ENCODE peak calls at places on chromosomes 7 and 10, in six cellular contexts. One of them, this sample, is unnamed.

GRCh38 chr7:106968160-106968559 is 76.3 kb upstream of the PRKAR2B start:
- DNase-seq in left ventricle myocardium inferior: no peak
- DNase-seq in tibial artery: no peak
- DNase-seq in kidney: no peak
- DNase-seq in neural progenitor cell: no peak
- DNase-seq in thoracic aorta: no peak
- DNase-seq in this sample: no peak

GRCh38 chr10:35011771-35012191 is 78.4 kb downstream of the CUL2 start:
- DNase-seq in thoracic aorta: no peak
- DNase-seq in left ventricle myocardium inferior: no peak
- DNase-seq in kidney: no peak
- DNase-seq in tibial artery: no peak
- DNase-seq in neural progenitor cell: no peak
- DNase-seq in this sample: no peak

GRCh38 chr7:11748884-11749283 is 83.1 kb downstream of the THSD7A start:
- DNase-seq in left ventricle myocardium inferior: no peak
- DNase-seq in kidney: no peak
- DNase-seq in thoracic aorta: no peak
- DNase-seq in tibial artery: no peak
- DNase-seq in neural progenitor cell: no peak
- DNase-seq in this sample: no peak

GRCh38 chr7:64885520-64886240 is 17.4 kb upstream of the ZNF273 start:
- DNase-seq in neural progenitor cell: no peak
- DNase-seq in left ventricle myocardium inferior: no peak
- DNase-seq in thoracic aorta: no peak
- DNase-seq in tibial artery: no peak
- DNase-seq in kidney: no peak
- DNase-seq in this sample: no peak

GRCh38 chr7:104967088-104967487 is 46.9 kb upstream of the KMT2E start:
- DNase-seq in left ventricle myocardium inferior: no peak
- DNase-seq in kidney: no peak
- DNase-seq in neural progenitor cell: no peak
- DNase-seq in tibial artery: no peak
- DNase-seq in thoracic aorta: no peak
- DNase-seq in this sample: no peak

GRCh38 chr7:137898839-137899681 is 52.3 kb upstream of the DGKI start:
- DNase-seq in tibial artery: peak; percentile 90
- DNase-seq in neural progenitor cell: peak; percentile 88
- DNase-seq in left ventricle myocardium inferior: peak; percentile 84
- DNase-seq in kidney: peak; percentile 90
- DNase-seq in thoracic aorta: peak; percentile 55
- DNase-seq in this sample: peak; percentile 87

GRCh38 chr10:124603376-124604213 is 140.6 kb downstream of the FAM53B start:
- DNase-seq in thoracic aorta: no peak
- DNase-seq in kidney: peak; percentile 59
- DNase-seq in neural progenitor cell: no peak
- DNase-seq in tibial artery: no peak
- DNase-seq in left ventricle myocardium inferior: no peak
- DNase-seq in this sample: no peak

GRCh38 chr7:130937016-130937415 is 203.0 kb upstream of the KLF14 start:
- DNase-seq in thoracic aorta: no peak
- DNase-seq in neural progenitor cell: no peak
- DNase-seq in left ventricle myocardium inferior: no peak
- DNase-seq in kidney: no peak
- DNase-seq in tibial artery: no peak
- DNase-seq in this sample: no peak

GRCh38 chr7:74272305-74273038 is 16.7 kb upstream of the CLIP2 start:
- DNase-seq in neural progenitor cell: no peak
- DNase-seq in left ventricle myocardium inferior: peak; percentile 75
- DNase-seq in tibial artery: peak; percentile 73
- DNase-seq in thoracic aorta: peak; percentile 43
- DNase-seq in kidney: peak; percentile 95
- DNase-seq in this sample: peak; percentile 88

GRCh38 chr10:115814542-115814941 is 458.5 kb downstream of the GFRA1 start:
- DNase-seq in left ventricle myocardium inferior: no peak
- DNase-seq in thoracic aorta: no peak
- DNase-seq in kidney: no peak
- DNase-seq in neural progenitor cell: no peak
- DNase-seq in tibial artery: no peak
- DNase-seq in this sample: no peak

GRCh38 chr10:28881483-28881882 is 204.2 kb downstream of the BAMBI start:
- DNase-seq in left ventricle myocardium inferior: no peak
- DNase-seq in tibial artery: no peak
- DNase-seq in thoracic aorta: no peak
- DNase-seq in kidney: no peak
- DNase-seq in neural progenitor cell: no peak
- DNase-seq in this sample: no peak

GRCh38 chr10:28878236-28878970 is 201.1 kb downstream of the BAMBI start:
- DNase-seq in tibial artery: no peak
- DNase-seq in left ventricle myocardium inferior: no peak
- DNase-seq in neural progenitor cell: no peak
- DNase-seq in kidney: no peak
- DNase-seq in thoracic aorta: no peak
- DNase-seq in this sample: no peak

GRCh38 chr10:28883741-28884443 is 206.6 kb downstream of the BAMBI start:
- DNase-seq in thoracic aorta: no peak
- DNase-seq in left ventricle myocardium inferior: no peak
- DNase-seq in kidney: no peak
- DNase-seq in tibial artery: no peak
- DNase-seq in neural progenitor cell: no peak
- DNase-seq in this sample: no peak

GRCh38 chr10:28880551-28880950 is 203.2 kb downstream of the BAMBI start:
- DNase-seq in neural progenitor cell: no peak
- DNase-seq in thoracic aorta: no peak
- DNase-seq in kidney: no peak
- DNase-seq in left ventricle myocardium inferior: no peak
- DNase-seq in tibial artery: no peak
- DNase-seq in this sample: no peak

DNA sequence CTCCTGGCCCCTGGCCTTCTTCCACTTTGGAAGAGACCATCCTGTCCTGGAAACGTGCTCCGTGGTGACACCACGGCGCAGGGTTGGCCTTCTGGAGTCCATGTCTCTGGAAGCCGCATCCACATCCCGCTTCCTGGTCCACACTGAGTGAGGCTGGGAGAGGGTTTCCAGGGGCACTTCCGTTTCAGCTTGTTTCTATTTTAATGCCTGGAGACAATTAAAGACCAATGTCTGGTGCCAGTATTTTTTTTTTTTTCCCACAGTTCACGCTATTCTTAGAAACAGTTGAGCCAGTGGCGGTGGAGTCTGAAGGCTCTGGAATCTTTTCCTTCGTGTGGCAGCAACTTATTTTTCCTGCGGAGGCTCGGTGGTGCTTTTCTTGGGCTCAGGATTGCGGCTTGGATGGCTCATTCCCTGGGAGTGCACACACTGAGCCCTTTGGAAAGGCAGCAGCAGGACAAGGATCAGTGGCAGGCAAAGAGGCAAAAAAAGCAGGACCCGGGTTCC is 202.6 kb downstream of the BAMBI start:
- DNase-seq in thoracic aorta: no peak
- DNase-seq in left ventricle myocardium inferior: peak; percentile 20
- DNase-seq in neural progenitor cell: peak; percentile 31
- DNase-seq in kidney: peak; percentile 77
- DNase-seq in tibial artery: no peak
- DNase-seq in this sample: no peak
- TF ChIP-seq CTCF in thoracic aorta: no peak
- TF ChIP-seq CTCF in left ventricle myocardium inferior: no peak
- TF ChIP-seq CTCF in neural progenitor cell: no peak
- TF ChIP-seq CTCF in kidney: no peak
- TF ChIP-seq CTCF in tibial artery: no peak
- TF ChIP-seq CTCF in this sample: no peak

GRCh38 chr7:157793973-157794763 is 457.4 kb downstream of the DNAJB6 start:
- DNase-seq in left ventricle myocardium inferior: no peak
- DNase-seq in thoracic aorta: no peak
- DNase-seq in neural progenitor cell: peak; percentile 65
- DNase-seq in tibial artery: no peak
- DNase-seq in kidney: peak; percentile 5
- DNase-seq in this sample: no peak

GRCh38 chr7:157794764-157795101 is 457.9 kb downstream of the DNAJB6 start:
- DNase-seq in kidney: peak; percentile 15
- DNase-seq in thoracic aorta: no peak
- DNase-seq in left ventricle myocardium inferior: no peak
- DNase-seq in tibial artery: no peak
- DNase-seq in neural progenitor cell: no peak
- DNase-seq in this sample: no peak

GRCh38 chr7:157795199-157795598 is 458.4 kb downstream of the DNAJB6 start:
- DNase-seq in neural progenitor cell: no peak
- DNase-seq in left ventricle myocardium inferior: no peak
- DNase-seq in kidney: peak; percentile 30
- DNase-seq in thoracic aorta: no peak
- DNase-seq in tibial artery: no peak
- DNase-seq in this sample: no peak

GRCh38 chr7:157796846-157797245 is 460.0 kb downstream of the DNAJB6 start:
- DNase-seq in kidney: peak; percentile 20
- DNase-seq in left ventricle myocardium inferior: no peak
- DNase-seq in thoracic aorta: no peak
- DNase-seq in neural progenitor cell: no peak
- DNase-seq in tibial artery: no peak
- DNase-seq in this sample: no peak

DNA sequence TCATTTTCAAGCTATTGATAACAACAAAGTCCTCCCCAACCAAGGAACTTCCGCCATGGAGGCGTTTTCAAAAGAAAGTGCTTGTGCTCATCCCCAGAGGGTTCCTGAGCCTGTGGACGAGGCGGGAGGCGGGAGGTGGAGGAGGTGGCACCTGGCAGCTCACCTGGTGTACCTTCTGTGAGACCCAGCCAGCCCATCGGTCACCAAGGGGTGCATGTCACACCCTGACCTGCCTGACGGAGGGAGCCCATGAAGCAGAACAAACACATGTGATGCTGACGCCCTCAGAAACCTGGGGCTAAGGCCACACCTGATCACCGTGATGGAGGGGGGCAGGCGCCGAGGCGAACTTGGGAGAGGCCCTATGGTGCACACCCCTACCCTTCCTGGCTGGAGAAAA is 458.8 kb downstream of the DNAJB6 start:
- DNase-seq in thoracic aorta: no peak
- DNase-seq in left ventricle myocardium inferior: no peak
- DNase-seq in kidney: peak; percentile 59
- DNase-seq in neural progenitor cell: no peak
- DNase-seq in tibial artery: no peak
- DNase-seq in this sample: no peak
- H3K4me1 ChIP-seq in thoracic aorta: no peaks in the 10 kb centered on the region
- H3K4me1 ChIP-seq in left ventricle myocardium inferior: no peaks in the 10 kb centered on the region
- H3K4me1 ChIP-seq in kidney: no peaks in the 10 kb centered on the region
- H3K4me1 ChIP-seq in neural progenitor cell: peaks cover 10% of the 10 kb centered on the region
- H3K4me1 ChIP-seq in tibial artery: no peaks in the 10 kb centered on the region
- H3K4me1 ChIP-seq in this sample: no peaks in the 10 kb centered on the region

DNA sequence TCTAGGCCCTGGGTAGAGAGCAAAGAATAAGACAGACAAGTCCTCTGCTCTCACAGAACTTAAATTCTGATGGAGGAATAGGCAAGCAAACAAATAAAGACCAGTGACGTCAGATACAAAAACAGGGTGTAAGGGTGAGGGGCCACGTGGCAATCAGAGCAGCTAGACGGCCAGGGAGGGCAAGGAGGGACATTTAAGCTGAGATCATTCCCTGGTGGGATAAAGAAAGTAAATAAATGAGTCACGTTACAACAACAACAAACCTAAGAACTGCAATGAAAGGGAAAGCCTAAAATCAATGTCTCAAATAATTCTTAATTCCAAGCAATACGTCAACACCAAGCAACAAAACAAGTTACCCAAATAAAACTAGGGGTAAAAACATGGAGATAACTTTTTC is 21.8 kb downstream of the STN1 start:
- DNase-seq in left ventricle myocardium inferior: no peak
- DNase-seq in thoracic aorta: no peak
- DNase-seq in kidney: no peak
- DNase-seq in neural progenitor cell: no peak
- DNase-seq in tibial artery: no peak
- DNase-seq in this sample: no peak
- H3K27ac ChIP-seq in left ventricle myocardium inferior: peak overlapping the region; percentile 90
- H3K27ac ChIP-seq in thoracic aorta: peak overlapping the region; percentile 10
- H3K27ac ChIP-seq in kidney: peak overlapping the region; percentile 84
- H3K27ac ChIP-seq in neural progenitor cell: no peak overlapping the region
- H3K27ac ChIP-seq in tibial artery: no peak overlapping the region
- H3K27ac ChIP-seq in this sample: peak overlapping the region; percentile 82

GRCh38 chr7:123916240-123916724 is 8.8 kb upstream of the SPAM1 start:
- DNase-seq in thoracic aorta: no peak
- DNase-seq in neural progenitor cell: peak; percentile 76
- DNase-seq in left ventricle myocardium inferior: no peak
- DNase-seq in kidney: no peak
- DNase-seq in tibial artery: no peak
- DNase-seq in this sample: no peak
- TF ChIP-seq CTCF in thoracic aorta: peak; percentile 8
- TF ChIP-seq CTCF in neural progenitor cell: peak; percentile 57
- TF ChIP-seq CTCF in left ventricle myocardium inferior: peak; percentile 37
- TF ChIP-seq CTCF in kidney: peak; percentile 2
- TF ChIP-seq CTCF in tibial artery: no peak
- TF ChIP-seq CTCF in this sample: peak; percentile 32

DNA sequence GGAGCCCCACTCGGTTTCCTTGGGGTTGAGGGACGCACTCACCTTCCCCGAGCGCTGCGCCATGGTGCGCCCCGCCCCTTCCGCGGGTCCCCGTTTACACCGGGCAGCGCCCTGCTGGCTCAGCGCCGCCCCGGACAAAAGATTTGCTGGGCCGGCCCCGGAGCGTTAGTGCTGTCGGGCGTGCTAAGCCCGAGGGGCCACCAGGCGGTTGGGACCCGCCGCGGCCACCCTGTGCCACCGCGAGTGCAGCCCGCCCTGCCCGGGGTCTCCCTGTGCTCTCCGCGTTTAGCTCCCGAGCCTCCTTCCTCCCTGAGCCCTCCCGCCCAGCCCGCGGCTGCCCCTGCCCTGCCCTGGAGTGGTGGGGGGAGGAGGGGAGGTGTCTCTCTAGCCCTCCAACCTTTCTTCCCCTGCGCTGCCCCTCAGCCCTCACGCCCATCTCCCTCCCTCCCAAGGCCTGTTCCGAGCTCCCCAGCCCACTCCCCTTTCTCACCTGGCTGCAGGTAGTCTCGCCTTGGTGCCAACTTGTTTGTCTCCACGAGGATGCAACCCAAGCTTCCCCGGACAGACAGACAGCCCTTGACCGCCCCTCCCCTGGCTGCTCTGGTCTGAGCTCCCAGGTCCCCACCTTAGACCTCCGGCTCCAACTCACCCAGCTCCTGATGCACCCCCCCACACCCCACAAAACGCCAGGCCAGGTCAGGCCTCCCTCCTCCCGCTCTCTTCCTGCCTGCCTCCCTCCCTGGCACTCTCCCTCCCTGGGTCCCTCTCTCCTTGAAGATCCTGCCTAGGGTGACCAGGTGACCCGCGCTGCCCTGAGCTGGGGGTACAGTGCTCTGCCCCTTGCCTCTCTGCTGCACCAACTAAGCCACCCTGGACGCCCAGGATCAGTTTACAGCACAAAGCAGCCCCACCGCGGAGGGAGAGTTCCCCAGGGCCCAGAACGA is at the start of gene CRYGN:
- DNase-seq in neural progenitor cell: peak; percentile 83
- DNase-seq in kidney: no peak
- DNase-seq in tibial artery: no peak
- DNase-seq in left ventricle myocardium inferior: no peak
- DNase-seq in thoracic aorta: no peak
- DNase-seq in this sample: peak; percentile 58
- H3K4me1 ChIP-seq in neural progenitor cell: peaks cover 16% of the 10 kb centered on the region
- H3K4me1 ChIP-seq in kidney: no peaks in the 10 kb centered on the region
- H3K4me1 ChIP-seq in tibial artery: no peaks in the 10 kb centered on the region
- H3K4me1 ChIP-seq in left ventricle myocardium inferior: peaks cover 17% of the 10 kb centered on the region
- H3K4me1 ChIP-seq in thoracic aorta: peaks cover 57% of the 10 kb centered on the region
- H3K4me1 ChIP-seq in this sample: peaks cover 13% of the 10 kb centered on the region

GRCh38 chr7:47771301-47771989 is 176.8 kb downstream of the PKD1L1 start:
- DNase-seq in tibial artery: peak; percentile 83
- DNase-seq in left ventricle myocardium inferior: no peak
- DNase-seq in neural progenitor cell: no peak
- DNase-seq in kidney: no peak
- DNase-seq in thoracic aorta: peak; percentile 52
- DNase-seq in this sample: no peak
- H3K27ac ChIP-seq in tibial artery: peak overlapping the region; percentile 64
- H3K27ac ChIP-seq in left ventricle myocardium inferior: no peak overlapping the region
- H3K27ac ChIP-seq in neural progenitor cell: no peak overlapping the region
- H3K27ac ChIP-seq in kidney: no peak overlapping the region
- H3K27ac ChIP-seq in thoracic aorta: peak overlapping the region; percentile 85
- H3K27ac ChIP-seq in this sample: no peak overlapping the region